ENCODE peak calls at places on chromosomes 13 and 19, in nine cellular contexts. W, D, C, P, Z, T, J, V and Q are unnamed samples.
A peak's percentile ranks its signal among the peaks of the same experiment; 100 is the strongest.

GRCh38 chr13:49210114-49210513 is 10.0 kb upstream of the MLNR start:
- DNase-seq in T (no peak), P (no peak), V (no peak), C (no peak), Z (no peak), J (no peak), D (no peak), W (no peak), Q (no peak)

GRCh38 chr13:20945952-20946383 is 43.4 kb upstream of the XPO4 start:
- DNase-seq in C (no peak), D (peak; percentile 32), Z (no peak), T (no peak), V (no peak), P (peak; percentile 7), J (peak; percentile 64), W (peak; percentile 19), Q (no peak)

GRCh38 chr19:55442372-55443044 is 592 bp downstream of the SHISA7 start:
- DNase-seq in C (no peak), J (peak; percentile 75), V (no peak), T (no peak), W (no peak), D (no peak), Z (no peak), P (no peak), Q (no peak)

GRCh38 chr13:75749407-75749806 is 113.3 kb downstream of the LMO7 start:
- DNase-seq in J (no peak), D (no peak), C (no peak), P (peak; percentile 23), V (no peak), Z (peak; percentile 47), T (no peak), W (no peak), Q (peak; percentile 4)

GRCh38 chr19:15524781-15525180 is 16.5 kb downstream of the CYP4F22 start:
- DNase-seq in C (no peak), P (no peak), W (no peak), V (no peak), Z (no peak), J (no peak), T (no peak), D (no peak), Q (no peak)

GRCh38 chr13:59452189-59452588 is 711.5 kb downstream of the DIAPH3 start:
- DNase-seq in P (no peak), W (no peak), T (no peak), D (peak; percentile 13), Z (no peak), V (no peak), J (no peak), C (no peak), Q (no peak)

GRCh38 chr19:4396949-4397783 is 3.2 kb downstream of the SH3GL1 start:
- DNase-seq in T (no peak), V (no peak), D (no peak), W (peak; percentile 87), P (peak; percentile 75), Z (no peak), C (no peak), J (no peak), Q (no peak)

GRCh38 chr13:25232937-25233515 is 54.3 kb downstream of the MTMR6 start:
- DNase-seq in J (no peak), Z (peak; percentile 21), W (peak; percentile 8), P (no peak), D (peak; percentile 9), C (no peak), T (no peak), V (no peak), Q (no peak)

GRCh38 chr13:39196957-39197644 is 158.8 kb downstream of the NHLRC3 start:
- DNase-seq in Z (no peak), J (no peak), C (no peak), T (no peak), P (no peak), V (no peak), D (no peak), W (no peak), Q (no peak)

DNA sequence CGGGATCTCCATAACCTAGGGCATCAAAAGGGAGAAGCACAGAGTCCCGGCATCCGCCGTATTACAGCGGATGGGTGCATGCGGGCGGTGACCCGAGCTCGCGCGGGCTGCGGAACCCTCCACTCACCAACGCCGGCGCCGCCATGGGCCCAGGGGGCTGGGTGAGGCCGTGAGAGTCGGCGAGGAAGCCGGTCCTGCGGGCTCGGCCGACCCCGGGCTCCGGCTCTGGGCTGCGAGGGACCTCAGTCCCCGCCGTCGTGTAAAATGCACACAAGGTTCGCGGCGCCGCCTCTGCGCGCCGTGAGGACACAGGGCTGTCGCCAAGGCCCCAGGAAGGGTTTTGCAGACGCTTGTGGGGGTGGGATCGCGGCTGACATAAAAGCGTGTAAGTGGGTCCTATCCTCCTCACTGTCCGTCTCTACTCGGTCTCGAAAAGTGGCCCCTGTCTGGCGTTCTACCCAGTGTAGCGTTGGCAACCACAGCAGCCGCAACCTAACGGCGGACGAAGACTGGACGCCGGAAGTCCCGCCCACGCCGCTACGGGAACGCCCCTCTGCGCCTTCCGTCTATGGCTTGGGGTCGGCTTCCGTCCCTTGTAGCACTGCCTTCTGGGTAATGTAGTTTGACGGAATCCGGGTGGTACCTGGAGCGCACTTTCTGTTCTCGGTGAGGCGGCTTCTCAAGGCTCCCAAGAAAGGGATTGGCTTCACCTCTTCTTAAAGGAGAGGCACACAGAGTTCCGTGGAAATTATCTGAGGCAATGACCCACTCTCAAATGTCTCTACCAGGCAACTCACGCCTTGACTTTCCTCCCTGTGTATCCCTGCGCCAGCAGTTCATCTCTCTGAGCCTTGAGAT is at the start of gene ZNF599:
- DNase-seq in J (peak; percentile 99), Z (peak; percentile 86), T (peak; percentile 80), P (peak; percentile 91), C (peak; percentile 93), W (peak; percentile 90), V (peak; percentile 92), D (peak; percentile 93), Q (peak; percentile 86)
- TF ChIP-seq POLR2A in J (peak; percentile 70), Z (peak; percentile 36), T (no peak), P (no peak), C (peak; percentile 42), W (peak; percentile 26), V (peak; percentile 70), D (peak; percentile 3), Q (peak; percentile 87)

GRCh38 chr19:51549533-51550324 is 18.3 kb upstream of the SIGLEC6 start:
- DNase-seq in P (no peak), V (no peak), W (no peak), D (no peak), T (no peak), J (no peak), Z (no peak), C (peak; percentile 1), Q (no peak)
- TF ChIP-seq POLR2A in P (no peak), V (no peak), W (no peak), D (no peak), T (no peak), J (no peak), Z (no peak), C (no peak), Q (no peak)

DNA sequence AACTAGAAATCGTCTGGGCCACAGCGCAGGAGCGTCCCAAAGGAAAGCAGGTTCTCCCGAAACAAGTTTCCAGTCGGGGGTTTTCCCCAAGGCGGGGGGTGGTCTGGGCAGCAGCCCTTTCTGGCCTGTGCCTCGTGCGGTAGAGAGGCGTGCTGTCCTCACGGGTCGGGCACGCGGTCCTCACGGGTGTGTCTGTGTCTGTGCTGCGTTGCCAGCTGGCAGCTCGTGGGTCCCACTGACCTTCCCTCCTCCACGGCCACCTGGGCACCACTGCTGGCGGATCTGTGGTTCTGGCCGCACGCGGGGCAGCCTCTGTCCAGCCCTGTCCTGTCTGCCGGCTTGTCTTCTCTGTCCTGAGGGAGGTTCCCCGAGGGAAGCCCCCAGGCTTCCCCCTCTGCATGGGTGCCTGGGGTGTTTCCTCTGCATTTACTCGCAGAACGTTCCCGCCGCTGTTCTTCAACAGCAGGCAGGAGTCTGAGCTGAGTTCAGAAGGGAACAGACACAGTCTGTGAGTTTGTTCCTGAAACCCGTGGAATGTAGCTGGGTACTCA is 98.2 kb upstream of the MCF2L start:
- DNase-seq in V (no peak), C (no peak), P (no peak), J (no peak), D (no peak), T (no peak), Z (no peak), W (no peak), Q (no peak)
- TF ChIP-seq POLR2A in V (no peak), C (no peak), P (no peak), J (no peak), D (no peak), T (no peak), Z (no peak), W (no peak), Q (no peak)

GRCh38 chr19:34253711-34254551 is 423 bp upstream of the GARRE1 start:
- DNase-seq in Z (peak; percentile 47), P (peak; percentile 28), V (peak; percentile 83), W (no peak), D (no peak), J (peak; percentile 98), T (peak; percentile 85), C (peak; percentile 93), Q (no peak)
- TF ChIP-seq POLR2A in Z (peak; percentile 38), P (no peak), V (peak; percentile 83), W (peak; percentile 70), D (peak; percentile 59), J (peak; percentile 88), T (peak; percentile 55), C (peak; percentile 86), Q (peak; percentile 84)